ENCODE peak calls at places on chromosomes 11 and 22, in five cellular contexts. Q is left lung, C is AG04450, X is esophagus squamous epithelium, Y is GM23338. D is an unnamed sample.

GRCh38 chr11:47359162-47359561 is 6.7 kb upstream of the MYBPC3 start:
- DNase-seq in Q (no peak), C (no peak), X (no peak), Y (no peak), D (no peak)

GRCh38 chr11:12170984-12171383 is 60.6 kb downstream of the MICAL2 start:
- DNase-seq in Q (no peak), C (no peak), X (no peak), Y (no peak), D (no peak)

GRCh38 chr22:43228330-43228729 is 41.4 kb upstream of the TTLL12 start:
- DNase-seq in Q (no peak), C (no peak), X (no peak), Y (peak; percentile 88), D (no peak)

GRCh38 chr22:44108076-44108475 is 72.6 kb upstream of the PARVG start:
- DNase-seq in Q (no peak), C (no peak), X (no peak), Y (no peak), D (no peak)

GRCh38 chr11:61691378-61692156 is 11.4 kb downstream of the DAGLA start:
- DNase-seq in Q (no peak), C (no peak), X (no peak), Y (peak; percentile 54), D (no peak)

GRCh38 chr11:62725686-62726085 is 1.6 kb downstream of the HNRNPUL2 start:
- DNase-seq in Q (no peak), C (no peak), X (no peak), Y (peak; percentile 34), D (no peak)

GRCh38 chr11:63802637-63803414 is 10.4 kb upstream of the SPINDOC start:
- DNase-seq in Q (no peak), C (no peak), X (no peak), Y (no peak), D (no peak)

GRCh38 chr22:41682033-41682807 is 6.4 kb downstream of the SNU13 start:
- DNase-seq in Q (peak; percentile 86), C (peak; percentile 52), X (no peak), Y (peak; percentile 80), D (peak; percentile 73)

GRCh38 chr22:23222875-23223565 is 42.7 kb downstream of the BCR start:
- DNase-seq in Q (no peak), C (no peak), X (no peak), Y (no peak), D (no peak)

GRCh38 chr22:23220485-23221350 is 40.4 kb downstream of the BCR start:
- DNase-seq in Q (no peak), C (no peak), X (no peak), Y (no peak), D (no peak)

GRCh38 chr22:23222033-23222840 is 41.9 kb downstream of the BCR start:
- DNase-seq in Q (no peak), C (no peak), X (no peak), Y (no peak), D (no peak)

GRCh38 chr22:23219787-23220484 is 39.6 kb downstream of the BCR start:
- DNase-seq in Q (peak; percentile 73), C (no peak), X (no peak), Y (no peak), D (no peak)

DNA sequence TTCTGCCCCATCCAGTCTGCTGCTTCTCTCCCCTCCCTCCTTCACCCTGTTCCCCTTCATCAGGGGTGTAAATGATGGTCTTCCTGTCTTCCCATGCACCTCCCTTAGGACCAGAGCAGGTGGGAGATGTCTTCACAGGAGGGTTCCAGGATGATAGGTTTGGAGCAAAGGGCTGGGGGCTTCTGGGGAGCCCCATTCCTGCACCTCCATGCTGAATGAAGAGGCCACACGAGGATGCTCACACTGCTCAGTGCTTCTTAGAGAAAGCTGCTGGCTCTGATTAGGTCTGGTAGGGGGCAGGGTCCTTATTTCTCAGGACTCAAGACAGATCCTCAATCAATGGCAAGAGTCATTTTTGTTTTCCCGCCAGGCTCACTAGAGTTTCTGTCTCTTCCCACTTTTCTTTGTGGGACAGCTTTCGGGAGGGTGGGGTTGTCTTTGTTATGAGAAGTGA is 41.1 kb downstream of the BCR start:
- DNase-seq in Q (no peak), C (no peak), X (no peak), Y (no peak), D (no peak)
- H3K27me3 ChIP-seq in Q (no peaks in the 10 kb centered on the region), C (no peaks in the 10 kb centered on the region), X (no peaks in the 10 kb centered on the region), Y (no peaks in the 10 kb centered on the region), D (no peaks in the 10 kb centered on the region)

GRCh38 chr11:68938816-68939582 is 35.3 kb downstream of the IGHMBP2 start:
- DNase-seq in Q (no peak), C (no peak), X (no peak), Y (no peak), D (no peak)

GRCh38 chr11:68939583-68940555 is 36.2 kb downstream of the IGHMBP2 start:
- DNase-seq in Q (no peak), C (no peak), X (no peak), Y (no peak), D (no peak)

GRCh38 chr11:68942090-68942620 is 38.5 kb downstream of the IGHMBP2 start:
- DNase-seq in Q (no peak), C (no peak), X (no peak), Y (no peak), D (no peak)

GRCh38 chr11:68941324-68942089 is 37.8 kb downstream of the IGHMBP2 start:
- DNase-seq in Q (no peak), C (no peak), X (no peak), Y (no peak), D (no peak)

GRCh38 chr11:68940651-68941323 is 37.1 kb downstream of the IGHMBP2 start:
- DNase-seq in Q (no peak), C (no peak), X (no peak), Y (no peak), D (no peak)
- H3K4me3 ChIP-seq in Q (no peak overlapping the region), C (no peak overlapping the region), X (no peak overlapping the region), Y (no peak overlapping the region), D (no peak overlapping the region)

GRCh38 chr22:50269573-50270301 is 443 bp downstream of the MAPK11 start:
- DNase-seq in Q (no peak), C (no peak), X (no peak), Y (no peak), D (no peak)
- H3K27me3 ChIP-seq in Q (peaks cover 70% of the 10 kb centered on the region), C (no peaks in the 10 kb centered on the region), X (no peaks in the 10 kb centered on the region), Y (peaks cover 61% of the 10 kb centered on the region), D (no peaks in the 10 kb centered on the region)

DNA sequence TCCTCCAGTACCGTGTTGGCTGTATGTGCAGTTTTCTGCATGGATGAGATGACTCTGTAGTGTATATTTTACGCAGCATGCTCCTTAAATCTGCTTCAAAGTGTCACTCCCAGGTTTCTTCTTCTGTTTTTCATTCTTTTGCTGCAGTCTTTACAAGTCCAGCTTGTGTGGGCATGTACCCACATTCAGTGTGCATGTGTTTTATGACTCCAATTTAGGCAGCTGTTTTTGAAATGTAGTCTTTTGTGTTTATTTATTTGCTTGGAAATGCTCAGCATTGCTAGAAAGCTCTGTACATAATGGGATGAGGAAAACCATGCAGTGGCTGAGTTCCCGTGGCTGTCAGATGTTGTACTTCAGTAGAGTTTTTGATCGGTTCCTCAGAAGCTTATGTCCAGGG is 138.5 kb downstream of the ARHGAP42 start:
- DNase-seq in Q (no peak), C (no peak), X (no peak), Y (no peak), D (no peak)
- H3K4me3 ChIP-seq in Q (no peak overlapping the region), C (no peak overlapping the region), X (no peak overlapping the region), Y (no peak overlapping the region), D (no peak overlapping the region)

GRCh38 chr11:78898376-78898775 is 323.7 kb upstream of the NARS2 start:
- DNase-seq in Q (no peak), C (no peak), X (no peak), Y (no peak), D (no peak)
- H3K27me3 ChIP-seq in Q (peaks cover 11% of the 10 kb centered on the region), C (no peaks in the 10 kb centered on the region), X (no peaks in the 10 kb centered on the region), Y (no peaks in the 10 kb centered on the region), D (no peaks in the 10 kb centered on the region)

GRCh38 chr22:48565901-48566501 is 1261.7 kb downstream of the BRD1 start:
- DNase-seq in Q (no peak), C (no peak), X (no peak), Y (no peak), D (no peak)

GRCh38 chr22:48563118-48563965 is 1264.3 kb downstream of the BRD1 start:
- DNase-seq in Q (no peak), C (no peak), X (no peak), Y (no peak), D (no peak)

GRCh38 chr22:48563966-48564330 is 1263.7 kb downstream of the BRD1 start:
- DNase-seq in Q (no peak), C (no peak), X (no peak), Y (no peak), D (no peak)

GRCh38 chr22:48566741-48567140 is 1260.9 kb downstream of the BRD1 start:
- DNase-seq in Q (no peak), C (no peak), X (no peak), Y (no peak), D (no peak)

GRCh38 chr22:48564995-48565394 is 1262.7 kb downstream of the BRD1 start:
- DNase-seq in Q (no peak), C (no peak), X (no peak), Y (no peak), D (no peak)
- H3K4me3 ChIP-seq in Q (no peak overlapping the region), C (no peak overlapping the region), X (no peak overlapping the region), Y (no peak overlapping the region), D (no peak overlapping the region)

GRCh38 chr11:105783216-105783615 is 173.3 kb downstream of the GRIA4 start:
- DNase-seq in Q (no peak), C (no peak), X (no peak), Y (no peak), D (no peak)
- H3K27me3 ChIP-seq in Q (no peaks in the 10 kb centered on the region), C (no peaks in the 10 kb centered on the region), X (no peaks in the 10 kb centered on the region), Y (no peaks in the 10 kb centered on the region), D (no peaks in the 10 kb centered on the region)

GRCh38 chr22:35904752-35905151 is 123.9 kb downstream of the RBFOX2 start:
- DNase-seq in Q (no peak), C (no peak), X (no peak), Y (no peak), D (no peak)

GRCh38 chr22:35899736-35900135 is 128.9 kb downstream of the RBFOX2 start:
- DNase-seq in Q (no peak), C (no peak), X (no peak), Y (no peak), D (no peak)

GRCh38 chr22:35904332-35904692 is 124.3 kb downstream of the RBFOX2 start:
- DNase-seq in Q (no peak), C (no peak), X (no peak), Y (no peak), D (no peak)

GRCh38 chr22:35903571-35904331 is 124.9 kb downstream of the RBFOX2 start:
- DNase-seq in Q (no peak), C (no peak), X (no peak), Y (no peak), D (no peak)

GRCh38 chr22:35900483-35901168 is 128.0 kb downstream of the RBFOX2 start:
- DNase-seq in Q (no peak), C (no peak), X (no peak), Y (peak; percentile 37), D (no peak)
- H3K4me3 ChIP-seq in Q (no peak overlapping the region), C (no peak overlapping the region), X (no peak overlapping the region), Y (no peak overlapping the region), D (no peak overlapping the region)

DNA sequence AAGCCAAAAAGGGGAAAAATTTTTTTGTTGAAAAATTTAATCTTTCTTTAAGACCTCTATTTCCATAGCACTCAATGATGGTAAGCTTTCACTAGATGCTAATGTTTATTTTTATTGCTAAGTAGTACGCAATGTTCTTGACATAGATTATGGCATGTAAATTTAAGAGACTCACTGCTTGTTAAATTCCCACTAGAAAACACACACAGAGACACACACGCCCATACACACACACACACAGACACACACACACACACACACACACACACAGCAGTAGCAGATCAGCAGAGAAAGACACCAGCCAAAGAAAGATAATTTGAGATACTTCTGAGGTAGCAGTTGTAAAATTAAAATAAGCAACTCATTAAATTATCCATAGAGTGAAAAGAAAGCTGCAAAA is 16.0 kb upstream of the BDNF start:
- DNase-seq in Q (no peak), C (no peak), X (no peak), Y (no peak), D (no peak)
- H3K27me3 ChIP-seq in Q (peaks cover 94% of the 10 kb centered on the region), C (no peaks in the 10 kb centered on the region), X (peaks cover 6% of the 10 kb centered on the region), Y (peaks cover 16% of the 10 kb centered on the region), D (peaks cover 21% of the 10 kb centered on the region)

D was measured in effector memory CD4-positive, alpha-beta T cell.